ENCODE peak calls at places on chromosomes 5 and 9, in four cellular contexts. One of them, this sample, is unnamed.

GRCh38 chr5:77925503-77925902 is 149.4 kb upstream of the TBCA start:
- DNase-seq in esophagus squamous epithelium: no peak
- DNase-seq in CD4-positive, alpha-beta T cell: no peak
- DNase-seq in sigmoid colon: no peak
- DNase-seq in this sample: no peak

GRCh38 chr9:13088734-13089427 is 190.6 kb downstream of the MPDZ start:
- DNase-seq in esophagus squamous epithelium: no peak
- DNase-seq in CD4-positive, alpha-beta T cell: no peak
- DNase-seq in sigmoid colon: no peak
- DNase-seq in this sample: no peak

GRCh38 chr9:109167716-109168115 is 667 bp upstream of the FRRS1L start:
- DNase-seq in CD4-positive, alpha-beta T cell: no peak
- DNase-seq in esophagus squamous epithelium: no peak
- DNase-seq in sigmoid colon: no peak
- DNase-seq in this sample: no peak

GRCh38 chr5:113266913-113267227 is 167.9 kb downstream of the TSSK1B start:
- DNase-seq in esophagus squamous epithelium: no peak
- DNase-seq in sigmoid colon: no peak
- DNase-seq in CD4-positive, alpha-beta T cell: no peak
- DNase-seq in this sample: no peak

GRCh38 chr9:12698986-12699385 is 5.8 kb downstream of the TYRP1 start:
- DNase-seq in CD4-positive, alpha-beta T cell: no peak
- DNase-seq in sigmoid colon: no peak
- DNase-seq in esophagus squamous epithelium: no peak
- DNase-seq in this sample: no peak

GRCh38 chr9:134165357-134166315 is 1.3 kb upstream of the RNU6ATAC start:
- DNase-seq in esophagus squamous epithelium: no peak
- DNase-seq in sigmoid colon: no peak
- DNase-seq in CD4-positive, alpha-beta T cell: peak; percentile 29
- DNase-seq in this sample: no peak

GRCh38 chr5:14439087-14439841 is 142.3 kb upstream of the OTULINL start:
- DNase-seq in sigmoid colon: no peak
- DNase-seq in esophagus squamous epithelium: no peak
- DNase-seq in CD4-positive, alpha-beta T cell: no peak
- DNase-seq in this sample: no peak

GRCh38 chr5:1732238-1732880 is 67.3 kb downstream of the MRPL36 start:
- DNase-seq in esophagus squamous epithelium: no peak
- DNase-seq in sigmoid colon: no peak
- DNase-seq in CD4-positive, alpha-beta T cell: no peak
- DNase-seq in this sample: no peak

GRCh38 chr5:138539791-138540190 is 3.2 kb downstream of the ETF1 start:
- DNase-seq in esophagus squamous epithelium: no peak
- DNase-seq in CD4-positive, alpha-beta T cell: no peak
- DNase-seq in sigmoid colon: no peak
- DNase-seq in this sample: no peak

GRCh38 chr9:22119537-22120167 is 110.5 kb upstream of the CDKN2B start:
- DNase-seq in CD4-positive, alpha-beta T cell: no peak
- DNase-seq in esophagus squamous epithelium: no peak
- DNase-seq in sigmoid colon: no peak
- DNase-seq in this sample: no peak

GRCh38 chr5:174636081-174636480 is 88.3 kb upstream of the MSX2 start:
- DNase-seq in esophagus squamous epithelium: no peak
- DNase-seq in CD4-positive, alpha-beta T cell: no peak
- DNase-seq in sigmoid colon: peak; percentile 21
- DNase-seq in this sample: no peak

GRCh38 chr5:6780802-6781391 is 67.7 kb downstream of the TENT4A start:
- DNase-seq in esophagus squamous epithelium: no peak
- DNase-seq in sigmoid colon: no peak
- DNase-seq in CD4-positive, alpha-beta T cell: no peak
- DNase-seq in this sample: no peak

GRCh38 chr5:178249191-178249989 is 16.8 kb upstream of the PHYKPL start:
- DNase-seq in sigmoid colon: no peak
- DNase-seq in esophagus squamous epithelium: no peak
- DNase-seq in CD4-positive, alpha-beta T cell: no peak
- DNase-seq in this sample: no peak

GRCh38 chr5:65506961-65507360 is 25.2 kb upstream of the ADAMTS6 start:
- DNase-seq in esophagus squamous epithelium: no peak
- DNase-seq in sigmoid colon: no peak
- DNase-seq in CD4-positive, alpha-beta T cell: no peak
- DNase-seq in this sample: no peak

GRCh38 chr5:170135796-170136490 is 30.2 kb downstream of the FOXI1 start:
- DNase-seq in CD4-positive, alpha-beta T cell: no peak
- DNase-seq in esophagus squamous epithelium: no peak
- DNase-seq in sigmoid colon: no peak
- DNase-seq in this sample: no peak

GRCh38 chr5:90551376-90551775 is 7.2 kb upstream of the ADGRV1 start:
- DNase-seq in esophagus squamous epithelium: no peak
- DNase-seq in sigmoid colon: no peak
- DNase-seq in CD4-positive, alpha-beta T cell: no peak
- DNase-seq in this sample: no peak

GRCh38 chr5:170576602-170577584 is 73.1 kb downstream of the KCNIP1 start:
- DNase-seq in sigmoid colon: no peak
- DNase-seq in esophagus squamous epithelium: no peak
- DNase-seq in CD4-positive, alpha-beta T cell: no peak
- DNase-seq in this sample: no peak

GRCh38 chr5:73121109-73121443 is 701 bp downstream of the TMEM171 start:
- DNase-seq in CD4-positive, alpha-beta T cell: no peak
- DNase-seq in esophagus squamous epithelium: no peak
- DNase-seq in sigmoid colon: no peak
- DNase-seq in this sample: no peak

GRCh38 chr5:152514827-152515397 is 109.8 kb upstream of the NMUR2 start:
- DNase-seq in sigmoid colon: no peak
- DNase-seq in esophagus squamous epithelium: no peak
- DNase-seq in CD4-positive, alpha-beta T cell: no peak
- DNase-seq in this sample: no peak

GRCh38 chr9:108674766-108675530 is 180.8 kb downstream of the ACTL7B start:
- DNase-seq in esophagus squamous epithelium: no peak
- DNase-seq in CD4-positive, alpha-beta T cell: no peak
- DNase-seq in sigmoid colon: no peak
- DNase-seq in this sample: no peak

GRCh38 chr9:84894859-84895258 is 225.3 kb downstream of the NTRK2 start:
- DNase-seq in esophagus squamous epithelium: no peak
- DNase-seq in sigmoid colon: no peak
- DNase-seq in CD4-positive, alpha-beta T cell: no peak
- DNase-seq in this sample: no peak

GRCh38 chr5:157290981-157291711 is 25.2 kb downstream of the CYFIP2 start:
- DNase-seq in sigmoid colon: no peak
- DNase-seq in esophagus squamous epithelium: peak; percentile 8
- DNase-seq in CD4-positive, alpha-beta T cell: no peak
- DNase-seq in this sample: no peak

GRCh38 chr5:53874409-53874808 is 314.0 kb downstream of the NDUFS4 start:
- DNase-seq in sigmoid colon: no peak
- DNase-seq in esophagus squamous epithelium: no peak
- DNase-seq in CD4-positive, alpha-beta T cell: no peak
- DNase-seq in this sample: no peak

GRCh38 chr9:136354592-136355085 is 8.9 kb downstream of the DNLZ start:
- DNase-seq in CD4-positive, alpha-beta T cell: no peak
- DNase-seq in sigmoid colon: peak; percentile 84
- DNase-seq in esophagus squamous epithelium: no peak
- DNase-seq in this sample: no peak

GRCh38 chr9:70260606-70261005 is 1.8 kb downstream of the SMC5 start:
- DNase-seq in CD4-positive, alpha-beta T cell: no peak
- DNase-seq in sigmoid colon: no peak
- DNase-seq in esophagus squamous epithelium: no peak
- DNase-seq in this sample: no peak

GRCh38 chr9:121567142-121568100 is 67.8 kb upstream of the GGTA1 start:
- DNase-seq in esophagus squamous epithelium: no peak
- DNase-seq in sigmoid colon: peak; percentile 77
- DNase-seq in CD4-positive, alpha-beta T cell: no peak
- DNase-seq in this sample: no peak

GRCh38 chr5:107217721-107218130 is 453.0 kb downstream of the EFNA5 start:
- DNase-seq in esophagus squamous epithelium: no peak
- DNase-seq in sigmoid colon: peak; percentile 78
- DNase-seq in CD4-positive, alpha-beta T cell: no peak
- DNase-seq in this sample: no peak

GRCh38 chr5:140631831-140632365 is 1.1 kb downstream of the CD14 start:
- DNase-seq in sigmoid colon: no peak
- DNase-seq in CD4-positive, alpha-beta T cell: peak; percentile 44
- DNase-seq in esophagus squamous epithelium: no peak
- DNase-seq in this sample: no peak

GRCh38 chr5:111685969-111686368 is 71.0 kb downstream of the NREP start:
- DNase-seq in sigmoid colon: no peak
- DNase-seq in CD4-positive, alpha-beta T cell: no peak
- DNase-seq in esophagus squamous epithelium: no peak
- DNase-seq in this sample: no peak

GRCh38 chr5:149403923-149404745 is 25.0 kb upstream of the IL17B start:
- DNase-seq in esophagus squamous epithelium: no peak
- DNase-seq in sigmoid colon: peak; percentile 55
- DNase-seq in CD4-positive, alpha-beta T cell: no peak
- DNase-seq in this sample: no peak

GRCh38 chr9:77865385-77865784 is 166.2 kb downstream of the GNAQ start:
- DNase-seq in sigmoid colon: no peak
- DNase-seq in esophagus squamous epithelium: no peak
- DNase-seq in CD4-positive, alpha-beta T cell: no peak
- DNase-seq in this sample: no peak

GRCh38 chr9:126605792-126606482 is 7.8 kb upstream of the LMX1B start:
- DNase-seq in sigmoid colon: no peak
- DNase-seq in CD4-positive, alpha-beta T cell: no peak
- DNase-seq in esophagus squamous epithelium: no peak
- DNase-seq in this sample: no peak
- H3K27ac ChIP-seq in sigmoid colon: no peak overlapping the region
- H3K27ac ChIP-seq in CD4-positive, alpha-beta T cell: no peak overlapping the region
- H3K27ac ChIP-seq in esophagus squamous epithelium: no peak overlapping the region
- H3K27ac ChIP-seq in this sample: no peak overlapping the region

DNA sequence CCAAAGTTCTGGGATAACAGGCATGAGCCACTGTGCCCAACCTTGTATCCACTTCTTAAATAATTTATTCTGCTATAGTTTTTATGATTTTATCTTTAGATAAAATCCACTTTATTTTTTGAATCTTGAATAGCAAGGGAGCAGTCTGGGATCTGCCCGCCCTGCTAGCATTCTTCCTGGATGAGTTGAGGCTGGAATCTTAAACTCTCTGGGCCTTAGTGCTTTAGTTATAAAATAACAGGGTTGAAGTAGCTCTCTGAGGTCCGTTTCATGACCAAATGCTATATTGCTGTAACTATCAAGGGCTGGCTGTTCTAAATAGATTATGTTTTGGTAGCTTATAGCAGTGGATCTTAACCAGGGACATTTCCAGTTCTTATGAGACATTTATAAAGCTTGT is 20.8 kb downstream of the ACER2 start:
- DNase-seq in sigmoid colon: no peak
- DNase-seq in esophagus squamous epithelium: no peak
- DNase-seq in CD4-positive, alpha-beta T cell: no peak
- DNase-seq in this sample: no peak
- H3K27ac ChIP-seq in sigmoid colon: no peak overlapping the region
- H3K27ac ChIP-seq in esophagus squamous epithelium: no peak overlapping the region
- H3K27ac ChIP-seq in CD4-positive, alpha-beta T cell: no peak overlapping the region
- H3K27ac ChIP-seq in this sample: no peak overlapping the region

GRCh38 chr5:68282001-68282400 is 66.4 kb downstream of the PIK3R1 start:
- DNase-seq in esophagus squamous epithelium: no peak
- DNase-seq in sigmoid colon: no peak
- DNase-seq in CD4-positive, alpha-beta T cell: no peak
- DNase-seq in this sample: no peak
- H3K27ac ChIP-seq in esophagus squamous epithelium: no peak overlapping the region
- H3K27ac ChIP-seq in sigmoid colon: peak overlapping the region; percentile 10
- H3K27ac ChIP-seq in CD4-positive, alpha-beta T cell: peak overlapping the region; percentile 61
- H3K27ac ChIP-seq in this sample: no peak overlapping the region

GRCh38 chr5:97888439-97888838 is 705.4 kb upstream of the RIOK2 start:
- DNase-seq in CD4-positive, alpha-beta T cell: no peak
- DNase-seq in sigmoid colon: no peak
- DNase-seq in esophagus squamous epithelium: no peak
- DNase-seq in this sample: no peak
- H3K27ac ChIP-seq in CD4-positive, alpha-beta T cell: no peak overlapping the region
- H3K27ac ChIP-seq in sigmoid colon: no peak overlapping the region
- H3K27ac ChIP-seq in esophagus squamous epithelium: no peak overlapping the region
- H3K27ac ChIP-seq in this sample: no peak overlapping the region

DNA sequence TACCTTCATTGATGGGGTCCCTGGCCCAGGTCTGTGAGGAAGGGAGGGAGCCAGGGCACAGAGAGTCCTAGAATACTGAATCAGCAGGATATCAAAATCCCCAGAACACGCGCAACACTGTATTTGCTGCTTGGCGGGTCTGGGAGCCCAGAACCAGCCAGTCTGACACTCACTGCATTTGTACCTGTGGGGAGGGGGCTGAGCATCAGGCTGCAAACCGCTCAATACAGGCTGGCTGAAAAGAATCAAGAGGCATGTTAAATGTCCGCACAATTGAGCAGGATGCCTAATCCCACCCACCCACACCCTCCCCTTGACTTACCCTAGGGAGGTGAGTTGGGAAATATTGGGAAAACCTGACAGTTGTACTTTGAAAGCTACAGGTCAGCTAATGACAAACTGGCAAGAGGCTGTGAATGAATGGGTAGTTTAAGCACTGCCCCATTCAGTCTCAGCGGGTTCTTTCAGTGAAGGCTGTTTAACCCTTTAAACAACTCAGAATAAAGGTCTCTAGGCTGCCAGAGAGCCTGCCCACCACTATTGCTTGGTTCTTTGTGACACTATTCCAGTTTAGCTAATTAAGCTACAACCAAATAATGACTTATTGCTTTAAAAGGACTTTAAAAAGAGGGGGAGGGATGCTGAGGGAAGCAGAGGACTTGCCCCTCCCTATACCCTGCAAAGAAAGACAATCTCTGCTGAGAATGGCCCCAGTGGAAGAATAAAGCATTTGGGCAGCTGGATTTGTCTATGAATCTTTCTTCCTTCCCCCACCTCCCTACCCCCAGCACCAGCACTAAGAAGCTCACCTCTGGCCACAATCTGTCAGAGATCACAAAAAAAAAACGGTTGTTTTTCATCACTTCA is 5.0 kb downstream of the SPRY4 start:
- DNase-seq in esophagus squamous epithelium: no peak
- DNase-seq in sigmoid colon: no peak
- DNase-seq in CD4-positive, alpha-beta T cell: no peak
- DNase-seq in this sample: no peak
- H3K27ac ChIP-seq in esophagus squamous epithelium: no peak overlapping the region
- H3K27ac ChIP-seq in sigmoid colon: peak overlapping the region; percentile 79
- H3K27ac ChIP-seq in CD4-positive, alpha-beta T cell: no peak overlapping the region
- H3K27ac ChIP-seq in this sample: no peak overlapping the region

GRCh38 chr5:150521939-150522503 is 14.1 kb downstream of the NDST1 start:
- DNase-seq in esophagus squamous epithelium: no peak
- DNase-seq in sigmoid colon: no peak
- DNase-seq in CD4-positive, alpha-beta T cell: no peak
- DNase-seq in this sample: no peak
- H3K27ac ChIP-seq in esophagus squamous epithelium: no peak overlapping the region
- H3K27ac ChIP-seq in sigmoid colon: no peak overlapping the region
- H3K27ac ChIP-seq in CD4-positive, alpha-beta T cell: no peak overlapping the region
- H3K27ac ChIP-seq in this sample: peak overlapping the region; percentile 79

DNA sequence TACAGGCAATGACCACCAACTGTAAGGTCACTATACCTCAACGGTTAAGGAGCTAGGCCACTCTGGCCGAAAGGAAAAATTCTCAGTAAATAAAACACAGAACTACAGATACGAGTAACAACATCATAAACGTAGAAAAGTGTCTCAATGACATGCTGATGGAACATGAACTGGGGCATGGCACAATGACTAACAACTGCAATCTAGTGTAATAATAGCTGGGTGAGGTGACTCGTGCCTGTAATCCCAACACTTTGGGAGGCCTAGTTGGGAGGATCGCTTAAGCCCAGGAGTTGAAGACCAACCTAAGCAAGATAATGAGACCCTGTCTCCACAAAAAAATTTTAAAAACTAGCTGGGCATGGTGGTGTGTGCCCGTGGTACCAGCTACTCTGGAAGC is 9.8 kb upstream of the RAPGEF6 start:
- DNase-seq in esophagus squamous epithelium: no peak
- DNase-seq in sigmoid colon: no peak
- DNase-seq in CD4-positive, alpha-beta T cell: no peak
- DNase-seq in this sample: no peak
- H3K27ac ChIP-seq in esophagus squamous epithelium: no peak overlapping the region
- H3K27ac ChIP-seq in sigmoid colon: no peak overlapping the region
- H3K27ac ChIP-seq in CD4-positive, alpha-beta T cell: no peak overlapping the region
- H3K27ac ChIP-seq in this sample: no peak overlapping the region

This sample was measured in caudate nucleus.